ENCODE peak calls at places on chromosome 15, in ten cellular contexts. One of them, this sample, is unnamed.

GRCh38 chr15:58249646-58250312 is 111.6 kb downstream of the AQP9 start:
- ATAC-seq in aorta: no peak
- ATAC-seq in body of pancreas: no peak
- ATAC-seq in heart right ventricle: no peak
- ATAC-seq in pancreas: no peak
- ATAC-seq in RWPE2: no peak
- ATAC-seq in lower lobe of right lung: no peak
- ATAC-seq in HCT116: no peak
- ATAC-seq in right cardiac atrium: no peak
- ATAC-seq in A549: no peak
- ATAC-seq in this sample: no peak

GRCh38 chr15:59283717-59284336 is 77.2 kb downstream of the LDHAL6B start:
- ATAC-seq in RWPE2: peak
- ATAC-seq in heart right ventricle: no peak
- ATAC-seq in right cardiac atrium: no peak
- ATAC-seq in HCT116: peak
- ATAC-seq in A549: peak
- ATAC-seq in aorta: no peak
- ATAC-seq in lower lobe of right lung: peak
- ATAC-seq in body of pancreas: no peak
- ATAC-seq in pancreas: peak
- ATAC-seq in this sample: no peak

GRCh38 chr15:84863480-84864428 is 20.7 kb upstream of the SLC28A1 start:
- ATAC-seq in right cardiac atrium: peak
- ATAC-seq in lower lobe of right lung: no peak
- ATAC-seq in pancreas: peak
- ATAC-seq in HCT116: no peak
- ATAC-seq in aorta: peak
- ATAC-seq in body of pancreas: no peak
- ATAC-seq in RWPE2: no peak
- ATAC-seq in heart right ventricle: peak
- ATAC-seq in A549: peak
- ATAC-seq in this sample: no peak

GRCh38 chr15:70505411-70505919 is 257.9 kb downstream of the UACA start:
- ATAC-seq in RWPE2: peak
- ATAC-seq in aorta: no peak
- ATAC-seq in pancreas: peak
- ATAC-seq in lower lobe of right lung: peak
- ATAC-seq in body of pancreas: no peak
- ATAC-seq in A549: peak
- ATAC-seq in heart right ventricle: no peak
- ATAC-seq in HCT116: peak
- ATAC-seq in right cardiac atrium: peak
- ATAC-seq in this sample: no peak

GRCh38 chr15:85479071-85479647 is 98.8 kb downstream of the AKAP13 start:
- ATAC-seq in HCT116: no peak
- ATAC-seq in heart right ventricle: no peak
- ATAC-seq in body of pancreas: no peak
- ATAC-seq in lower lobe of right lung: peak
- ATAC-seq in pancreas: no peak
- ATAC-seq in right cardiac atrium: peak
- ATAC-seq in aorta: no peak
- ATAC-seq in A549: no peak
- ATAC-seq in RWPE2: peak
- ATAC-seq in this sample: no peak

GRCh38 chr15:28933710-28934445 is 48.1 kb downstream of the APBA2 start:
- ATAC-seq in aorta: no peak
- ATAC-seq in right cardiac atrium: no peak
- ATAC-seq in lower lobe of right lung: no peak
- ATAC-seq in HCT116: no peak
- ATAC-seq in RWPE2: no peak
- ATAC-seq in heart right ventricle: no peak
- ATAC-seq in body of pancreas: no peak
- ATAC-seq in A549: no peak
- ATAC-seq in pancreas: peak
- ATAC-seq in this sample: no peak

GRCh38 chr15:76035593-76035992 is 23.4 kb upstream of the NRG4 start:
- ATAC-seq in A549: no peak
- ATAC-seq in right cardiac atrium: no peak
- ATAC-seq in HCT116: no peak
- ATAC-seq in aorta: no peak
- ATAC-seq in RWPE2: no peak
- ATAC-seq in body of pancreas: no peak
- ATAC-seq in heart right ventricle: no peak
- ATAC-seq in lower lobe of right lung: no peak
- ATAC-seq in pancreas: no peak
- ATAC-seq in this sample: no peak

GRCh38 chr15:100265641-100266035 is 76.1 kb downstream of the ADAMTS17 start:
- ATAC-seq in body of pancreas: no peak
- ATAC-seq in HCT116: no peak
- ATAC-seq in right cardiac atrium: no peak
- ATAC-seq in heart right ventricle: no peak
- ATAC-seq in pancreas: no peak
- ATAC-seq in lower lobe of right lung: no peak
- ATAC-seq in RWPE2: peak
- ATAC-seq in aorta: peak
- ATAC-seq in A549: no peak
- ATAC-seq in this sample: no peak

GRCh38 chr15:90219421-90220141 is 14.2 kb downstream of the CIB1 start:
- ATAC-seq in heart right ventricle: peak
- ATAC-seq in pancreas: peak
- ATAC-seq in lower lobe of right lung: peak
- ATAC-seq in aorta: peak
- ATAC-seq in RWPE2: peak
- ATAC-seq in A549: peak
- ATAC-seq in HCT116: peak
- ATAC-seq in right cardiac atrium: peak
- ATAC-seq in body of pancreas: peak
- ATAC-seq in this sample: peak

GRCh38 chr15:41827290-41827879 is 507 bp upstream of the JMJD7 start:
- ATAC-seq in aorta: peak
- ATAC-seq in HCT116: peak
- ATAC-seq in RWPE2: peak
- ATAC-seq in right cardiac atrium: peak
- ATAC-seq in lower lobe of right lung: peak
- ATAC-seq in pancreas: peak
- ATAC-seq in heart right ventricle: peak
- ATAC-seq in body of pancreas: peak
- ATAC-seq in A549: peak
- ATAC-seq in this sample: no peak
- H3K27ac ChIP-seq in aorta: no peak
- H3K27ac ChIP-seq in HCT116: no peak
- H3K27ac ChIP-seq in RWPE2: peak
- H3K27ac ChIP-seq in right cardiac atrium: no peak
- H3K27ac ChIP-seq in lower lobe of right lung: peak
- H3K27ac ChIP-seq in pancreas: no peak
- H3K27ac ChIP-seq in heart right ventricle: no peak
- H3K27ac ChIP-seq in body of pancreas: no peak
- H3K27ac ChIP-seq in A549: peak
- H3K27ac ChIP-seq in this sample: peak

DNA sequence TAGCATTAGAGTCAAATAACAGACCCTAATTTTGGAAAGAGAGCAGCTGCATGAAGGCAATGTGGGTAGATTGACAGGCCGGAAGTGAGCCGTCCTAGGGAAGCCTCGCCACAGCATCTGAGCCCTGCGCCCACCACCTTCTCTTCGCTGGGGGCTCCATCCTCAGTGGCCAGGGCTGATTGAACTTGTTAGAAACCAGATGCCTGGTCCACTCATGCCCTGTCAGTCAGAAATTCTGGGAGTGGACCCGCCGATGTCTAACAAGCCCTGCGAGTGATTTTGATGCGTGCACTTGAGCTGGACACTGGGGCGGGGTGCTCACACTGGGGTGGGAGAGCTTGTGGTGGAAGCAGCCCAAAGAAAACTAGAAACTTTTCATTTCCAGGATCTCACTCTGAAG is 173.7 kb upstream of the NDN start:
- ATAC-seq in body of pancreas: no peak
- ATAC-seq in RWPE2: no peak
- ATAC-seq in heart right ventricle: no peak
- ATAC-seq in right cardiac atrium: no peak
- ATAC-seq in lower lobe of right lung: no peak
- ATAC-seq in pancreas: no peak
- ATAC-seq in A549: no peak
- ATAC-seq in HCT116: no peak
- ATAC-seq in aorta: no peak
- ATAC-seq in this sample: no peak
- H3K4me3 ChIP-seq in body of pancreas: no peak
- H3K4me3 ChIP-seq in RWPE2: no peak
- H3K4me3 ChIP-seq in heart right ventricle: no peak
- H3K4me3 ChIP-seq in right cardiac atrium: no peak
- H3K4me3 ChIP-seq in lower lobe of right lung: no peak
- H3K4me3 ChIP-seq in pancreas: no peak
- H3K4me3 ChIP-seq in A549: no peak
- H3K4me3 ChIP-seq in HCT116: no peak
- H3K4me3 ChIP-seq in aorta: no peak
- H3K4me3 ChIP-seq in this sample: no peak

GRCh38 chr15:45631831-45632230 is 3.0 kb upstream of the SQOR start:
- ATAC-seq in RWPE2: peak
- ATAC-seq in HCT116: no peak
- ATAC-seq in aorta: no peak
- ATAC-seq in A549: no peak
- ATAC-seq in heart right ventricle: no peak
- ATAC-seq in lower lobe of right lung: no peak
- ATAC-seq in right cardiac atrium: no peak
- ATAC-seq in body of pancreas: no peak
- ATAC-seq in pancreas: no peak
- ATAC-seq in this sample: no peak
- H3K27ac ChIP-seq in RWPE2: peak
- H3K27ac ChIP-seq in HCT116: peak
- H3K27ac ChIP-seq in aorta: no peak
- H3K27ac ChIP-seq in A549: peak
- H3K27ac ChIP-seq in heart right ventricle: no peak
- H3K27ac ChIP-seq in lower lobe of right lung: peak
- H3K27ac ChIP-seq in right cardiac atrium: no peak
- H3K27ac ChIP-seq in body of pancreas: no peak
- H3K27ac ChIP-seq in pancreas: no peak
- H3K27ac ChIP-seq in this sample: peak

GRCh38 chr15:56772868-56773639 is 39.7 kb upstream of the ZNF280D start:
- ATAC-seq in pancreas: peak
- ATAC-seq in right cardiac atrium: peak
- ATAC-seq in body of pancreas: peak
- ATAC-seq in heart right ventricle: no peak
- ATAC-seq in aorta: no peak
- ATAC-seq in HCT116: no peak
- ATAC-seq in lower lobe of right lung: peak
- ATAC-seq in RWPE2: no peak
- ATAC-seq in A549: peak
- ATAC-seq in this sample: peak
- H3K4me3 ChIP-seq in pancreas: no peak
- H3K4me3 ChIP-seq in right cardiac atrium: no peak
- H3K4me3 ChIP-seq in body of pancreas: no peak
- H3K4me3 ChIP-seq in heart right ventricle: no peak
- H3K4me3 ChIP-seq in aorta: no peak
- H3K4me3 ChIP-seq in HCT116: no peak
- H3K4me3 ChIP-seq in lower lobe of right lung: no peak
- H3K4me3 ChIP-seq in RWPE2: no peak
- H3K4me3 ChIP-seq in A549: peak
- H3K4me3 ChIP-seq in this sample: no peak

GRCh38 chr15:63513271-63513670 is 8.9 kb downstream of the USP3 start:
- ATAC-seq in lower lobe of right lung: no peak
- ATAC-seq in HCT116: no peak
- ATAC-seq in right cardiac atrium: no peak
- ATAC-seq in pancreas: no peak
- ATAC-seq in aorta: no peak
- ATAC-seq in A549: no peak
- ATAC-seq in heart right ventricle: no peak
- ATAC-seq in body of pancreas: no peak
- ATAC-seq in RWPE2: no peak
- ATAC-seq in this sample: no peak
- H3K27ac ChIP-seq in lower lobe of right lung: no peak
- H3K27ac ChIP-seq in HCT116: no peak
- H3K27ac ChIP-seq in right cardiac atrium: no peak
- H3K27ac ChIP-seq in pancreas: no peak
- H3K27ac ChIP-seq in aorta: no peak
- H3K27ac ChIP-seq in A549: peak
- H3K27ac ChIP-seq in heart right ventricle: no peak
- H3K27ac ChIP-seq in body of pancreas: no peak
- H3K27ac ChIP-seq in RWPE2: no peak
- H3K27ac ChIP-seq in this sample: no peak

DNA sequence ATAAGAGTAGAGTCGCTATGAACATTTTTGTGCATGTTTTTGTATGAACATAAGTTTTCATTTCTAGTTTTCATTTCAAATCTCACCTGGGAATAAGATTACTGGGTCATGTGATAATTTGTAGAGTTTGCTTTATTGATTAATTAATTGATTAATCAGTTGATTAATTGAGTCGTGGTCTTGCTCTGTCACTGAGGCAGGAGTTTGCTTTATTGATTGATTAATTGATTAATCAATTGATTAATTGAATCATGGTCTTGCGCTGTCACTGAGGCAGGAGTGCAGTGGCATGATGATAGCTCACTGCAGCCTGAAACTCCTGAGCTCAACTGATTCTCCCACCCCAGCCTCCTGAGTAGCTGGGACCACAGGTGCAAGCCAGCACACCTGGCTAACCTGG is 111.6 kb downstream of the TCF12 start:
- ATAC-seq in heart right ventricle: no peak
- ATAC-seq in right cardiac atrium: no peak
- ATAC-seq in lower lobe of right lung: no peak
- ATAC-seq in body of pancreas: no peak
- ATAC-seq in HCT116: no peak
- ATAC-seq in RWPE2: no peak
- ATAC-seq in A549: no peak
- ATAC-seq in aorta: no peak
- ATAC-seq in pancreas: no peak
- ATAC-seq in this sample: no peak
- H3K4me3 ChIP-seq in heart right ventricle: no peak
- H3K4me3 ChIP-seq in right cardiac atrium: no peak
- H3K4me3 ChIP-seq in lower lobe of right lung: no peak
- H3K4me3 ChIP-seq in body of pancreas: no peak
- H3K4me3 ChIP-seq in HCT116: no peak
- H3K4me3 ChIP-seq in RWPE2: no peak
- H3K4me3 ChIP-seq in A549: no peak
- H3K4me3 ChIP-seq in aorta: no peak
- H3K4me3 ChIP-seq in pancreas: no peak
- H3K4me3 ChIP-seq in this sample: no peak

GRCh38 chr15:77696006-77696631 is 63.4 kb upstream of the LINGO1 start:
- ATAC-seq in A549: peak
- ATAC-seq in right cardiac atrium: peak
- ATAC-seq in HCT116: no peak
- ATAC-seq in aorta: no peak
- ATAC-seq in heart right ventricle: peak
- ATAC-seq in pancreas: no peak
- ATAC-seq in RWPE2: no peak
- ATAC-seq in lower lobe of right lung: no peak
- ATAC-seq in body of pancreas: no peak
- ATAC-seq in this sample: no peak
- H3K27ac ChIP-seq in A549: no peak
- H3K27ac ChIP-seq in right cardiac atrium: no peak
- H3K27ac ChIP-seq in HCT116: no peak
- H3K27ac ChIP-seq in aorta: no peak
- H3K27ac ChIP-seq in heart right ventricle: no peak
- H3K27ac ChIP-seq in pancreas: no peak
- H3K27ac ChIP-seq in RWPE2: no peak
- H3K27ac ChIP-seq in lower lobe of right lung: no peak
- H3K27ac ChIP-seq in body of pancreas: no peak
- H3K27ac ChIP-seq in this sample: no peak

GRCh38 chr15:43749690-43750345 is 3.6 kb downstream of the PDIA3 start:
- ATAC-seq in aorta: no peak
- ATAC-seq in RWPE2: no peak
- ATAC-seq in HCT116: no peak
- ATAC-seq in body of pancreas: no peak
- ATAC-seq in heart right ventricle: no peak
- ATAC-seq in lower lobe of right lung: no peak
- ATAC-seq in pancreas: peak
- ATAC-seq in A549: no peak
- ATAC-seq in right cardiac atrium: no peak
- ATAC-seq in this sample: no peak
- H3K4me3 ChIP-seq in aorta: no peak
- H3K4me3 ChIP-seq in RWPE2: no peak
- H3K4me3 ChIP-seq in HCT116: no peak
- H3K4me3 ChIP-seq in body of pancreas: no peak
- H3K4me3 ChIP-seq in heart right ventricle: no peak
- H3K4me3 ChIP-seq in lower lobe of right lung: peak
- H3K4me3 ChIP-seq in pancreas: peak
- H3K4me3 ChIP-seq in A549: no peak
- H3K4me3 ChIP-seq in right cardiac atrium: peak
- H3K4me3 ChIP-seq in this sample: no peak

This sample was measured in gastroesophageal sphincter.